ENCODE peak calls at places on chromosome 14, in eight cellular contexts. E is SK-MEL-5, J is progenitor cell of endocrine pancreas, I is vagina, G is M059J, N is RPMI7951, A is ELF-1, Y is aorta. M is an unnamed sample.
A peak's percentile ranks its signal among the peaks of the same experiment; 100 is the strongest.

GRCh38 chr14:99729991-99730875 is 46.1 kb downstream of the CYP46A1 start:
- DNase-seq in E (peak; percentile 55), J (peak; percentile 93), I (no peak), G (peak; percentile 29), N (no peak), A (peak; percentile 92), Y (peak; percentile 80), M (no peak)

GRCh38 chr14:72609205-72609916 is 284.5 kb downstream of the DPF3 start:
- DNase-seq in E (no peak), J (no peak), I (peak; percentile 61), G (no peak), N (no peak), A (no peak), Y (no peak), M (no peak)

GRCh38 chr14:52649511-52649910 is 45.8 kb downstream of the ERO1A start:
- DNase-seq in E (no peak), J (no peak), I (no peak), G (no peak), N (no peak), A (no peak), Y (no peak), M (no peak)

GRCh38 chr14:84857571-84857970 is 672.4 kb upstream of the FLRT2 start:
- DNase-seq in E (no peak), J (no peak), I (no peak), G (no peak), N (no peak), A (no peak), Y (no peak), M (peak; percentile 17)

GRCh38 chr14:101405171-101405883 is 156.0 kb upstream of the DIO3 start:
- DNase-seq in E (no peak), J (no peak), I (no peak), G (peak; percentile 12), N (no peak), A (no peak), Y (no peak), M (peak; percentile 46)

GRCh38 chr14:103628221-103628683 is 759 bp upstream of the KLC1 start:
- DNase-seq in E (no peak), J (peak; percentile 41), I (no peak), G (peak; percentile 77), N (peak; percentile 78), A (peak; percentile 84), Y (peak; percentile 91), M (peak; percentile 37)

GRCh38 chr14:66514206-66514605 is 6.3 kb downstream of the GPHN start:
- DNase-seq in E (no peak), J (no peak), I (no peak), G (no peak), N (no peak), A (no peak), Y (no peak), M (no peak)

GRCh38 chr14:88682495-88683114 is 110.1 kb downstream of the EML5 start:
- DNase-seq in E (no peak), J (no peak), I (no peak), G (no peak), N (no peak), A (peak; percentile 56), Y (no peak), M (no peak)

GRCh38 chr14:50726372-50727107 is 58.4 kb upstream of the SAV1 start:
- DNase-seq in E (no peak), J (no peak), I (no peak), G (peak; percentile 57), N (peak; percentile 91), A (no peak), Y (no peak), M (no peak)

GRCh38 chr14:102760485-102761193 is 16.6 kb upstream of the TRAF3 start:
- DNase-seq in E (no peak), J (no peak), I (no peak), G (no peak), N (no peak), A (peak; percentile 68), Y (no peak), M (no peak)

GRCh38 chr14:39322807-39323206 is 89.1 kb downstream of the MIA2 start:
- DNase-seq in E (no peak), J (no peak), I (no peak), G (peak; percentile 35), N (no peak), A (no peak), Y (no peak), M (no peak)

GRCh38 chr14:90815817-90816662 is at the start of gene TTC7B:
- DNase-seq in E (peak; percentile 30), J (peak; percentile 52), I (no peak), G (peak; percentile 18), N (peak; percentile 22), A (no peak), Y (no peak), M (no peak)

GRCh38 chr14:88104710-88105109 is 99.8 kb downstream of the GPR65 start:
- DNase-seq in E (no peak), J (no peak), I (no peak), G (no peak), N (no peak), A (no peak), Y (no peak), M (no peak)

GRCh38 chr14:95183082-95183481 is 25.8 kb upstream of the DICER1 start:
- DNase-seq in E (no peak), J (no peak), I (no peak), G (no peak), N (no peak), A (no peak), Y (no peak), M (no peak)

GRCh38 chr14:81187832-81188522 is 32.8 kb downstream of the GTF2A1 start:
- DNase-seq in E (no peak), J (no peak), I (no peak), G (no peak), N (no peak), A (no peak), Y (no peak), M (no peak)

GRCh38 chr14:86072134-86072894 is 542.4 kb downstream of the FLRT2 start:
- DNase-seq in E (no peak), J (no peak), I (no peak), G (no peak), N (no peak), A (no peak), Y (no peak), M (no peak)

GRCh38 chr14:104502060-104502459 is 77.5 kb upstream of the C14orf180 start:
- DNase-seq in E (no peak), J (no peak), I (no peak), G (no peak), N (no peak), A (no peak), Y (no peak), M (no peak)

GRCh38 chr14:94051779-94052178 is 25.6 kb downstream of the OTUB2 start:
- DNase-seq in E (no peak), J (no peak), I (peak; percentile 81), G (no peak), N (no peak), A (no peak), Y (no peak), M (no peak)

GRCh38 chr14:98114122-98114895 is 1157.7 kb downstream of the BCL11B start:
- DNase-seq in E (no peak), J (no peak), I (no peak), G (no peak), N (no peak), A (no peak), Y (no peak), M (peak; percentile 30)

GRCh38 chr14:89922549-89922907 is 32.0 kb downstream of the EFCAB11 start:
- DNase-seq in E (no peak), J (no peak), I (no peak), G (no peak), N (no peak), A (no peak), Y (no peak), M (peak; percentile 14)

GRCh38 chr14:70640938-70641547 is 673 bp upstream of the TTC9 start:
- DNase-seq in E (no peak), J (no peak), I (no peak), G (peak; percentile 41), N (peak; percentile 52), A (peak; percentile 42), Y (peak; percentile 46), M (peak; percentile 46)

GRCh38 chr14:100864960-100865681 is 38.4 kb downstream of the RTL1 start:
- DNase-seq in E (no peak), J (no peak), I (no peak), G (no peak), N (no peak), A (no peak), Y (peak; percentile 20), M (no peak)